ENCODE peak calls at places on chromosomes 6 and 20, in ten cellular contexts. P is osteoblast, J is bronchial epithelial cell, U is thoracic aorta, Y is neural crest cell, T is coronary artery, C is AG04449, L is A549, Z is progenitor cell of endocrine pancreas, H is AG10803. F is an unnamed sample.

GRCh38 chr20:3203315-3204123 is 963 bp downstream of the DDRGK1 start:
- DNase-seq in U (no peak), J (no peak), Y (no peak), H (peak), P (peak), L (no peak), Z (no peak), C (no peak), T (no peak), F (peak)

GRCh38 chr20:64109390-64109747 is 2.0 kb upstream of the NPBWR2 start:
- DNase-seq in T (no peak), Y (no peak), Z (no peak), C (no peak), U (no peak), L (no peak), J (no peak), H (no peak), P (peak), F (no peak)

GRCh38 chr6:143700684-143701342 is 23.0 kb downstream of the PHACTR2 start:
- DNase-seq in P (peak), L (no peak), Y (no peak), T (no peak), J (no peak), C (peak), U (no peak), H (peak), Z (no peak), F (no peak)

GRCh38 chr6:156618600-156619205 is 158.5 kb upstream of the ARID1B start:
- DNase-seq in Z (no peak), J (no peak), H (no peak), Y (no peak), L (no peak), U (no peak), C (no peak), P (no peak), T (no peak), F (no peak)

GRCh38 chr6:139887275-139887674 is 512.8 kb upstream of the CITED2 start:
- DNase-seq in Y (no peak), T (no peak), C (no peak), Z (no peak), H (no peak), J (no peak), L (no peak), U (no peak), P (no peak), F (no peak)

GRCh38 chr6:163668061-163668426 is 253.5 kb downstream of the QKI start:
- DNase-seq in Y (no peak), J (no peak), H (no peak), P (no peak), U (no peak), L (no peak), Z (no peak), C (no peak), T (no peak), F (no peak)

GRCh38 chr20:15814903-15815302 is 758.3 kb downstream of the KIF16B start:
- DNase-seq in U (no peak), J (peak), P (peak), Z (no peak), T (no peak), L (no peak), C (no peak), Y (no peak), H (peak), F (peak)

GRCh38 chr20:41135187-41135887 is 2.0 kb upstream of the PLCG1 start:
- DNase-seq in H (no peak), C (no peak), U (no peak), T (no peak), Y (peak), L (peak), J (peak), Z (peak), P (peak), F (peak)

GRCh38 chr6:13422601-13423247 is 64.7 kb downstream of the GFOD1 start:
- DNase-seq in Y (no peak), U (no peak), P (no peak), T (no peak), C (no peak), J (no peak), Z (no peak), L (no peak), H (peak), F (no peak)

GRCh38 chr6:11714116-11714797 is 64.3 kb downstream of the ADTRP start:
- DNase-seq in J (no peak), Y (no peak), P (peak), U (no peak), Z (no peak), H (no peak), L (no peak), T (no peak), C (no peak), F (no peak)

GRCh38 chr20:62437430-62437829 is 10.1 kb upstream of the RBBP8NL start:
- DNase-seq in J (no peak), Y (no peak), Z (no peak), T (no peak), C (no peak), U (no peak), H (no peak), L (no peak), P (no peak), F (no peak)

GRCh38 chr6:98054453-98054852 is 771.4 kb upstream of the MMS22L start:
- DNase-seq in C (no peak), T (no peak), J (peak), Y (no peak), Z (no peak), L (no peak), U (no peak), H (no peak), P (no peak), F (no peak)

GRCh38 chr20:56519551-56519950 is 5.0 kb upstream of the FAM209A start:
- DNase-seq in C (no peak), P (no peak), J (no peak), Z (no peak), H (no peak), T (no peak), L (no peak), Y (no peak), U (no peak), F (no peak)

GRCh38 chr6:15312500-15312899 is 66.6 kb downstream of the JARID2 start:
- DNase-seq in C (no peak), P (peak), T (no peak), L (no peak), Z (no peak), J (peak), U (no peak), Y (no peak), H (no peak), F (no peak)

GRCh38 chr6:15623282-15624116 is 39.3 kb downstream of the DTNBP1 start:
- DNase-seq in T (no peak), Y (no peak), C (no peak), U (no peak), P (no peak), H (peak), Z (no peak), J (peak), L (peak), F (peak)

GRCh38 chr20:20920433-20920832 is 185.7 kb downstream of the LINC00237 start:
- DNase-seq in C (no peak), T (no peak), U (no peak), J (no peak), L (no peak), H (no peak), Y (no peak), P (no peak), Z (no peak), F (no peak)

GRCh38 chr6:30767158-30767943 is 23.0 kb upstream of the IER3 start:
- DNase-seq in T (no peak), L (no peak), Z (no peak), P (no peak), U (no peak), H (no peak), C (no peak), Y (no peak), J (no peak), F (no peak)

GRCh38 chr20:23142162-23143050 is 56.3 kb upstream of the CD93 start:
- DNase-seq in Z (no peak), L (no peak), T (no peak), C (no peak), Y (no peak), H (no peak), U (no peak), J (peak), P (no peak), F (no peak)

GRCh38 chr6:100453701-100454521 is 10.8 kb downstream of the SIM1 start:
- DNase-seq in J (no peak), P (peak), Y (no peak), H (no peak), T (no peak), L (no peak), U (no peak), C (no peak), Z (peak), F (no peak)

GRCh38 chr6:149918151-149918905 is 4.6 kb downstream of the RAET1G start:
- DNase-seq in U (no peak), L (no peak), J (no peak), T (peak), Z (no peak), H (no peak), C (no peak), P (no peak), Y (no peak), F (no peak)

GRCh38 chr6:26305097-26305841 is 59.7 kb upstream of the BTN3A2 start:
- DNase-seq in U (no peak), C (no peak), Z (no peak), P (no peak), H (peak), Y (peak), J (peak), L (no peak), T (no peak), F (peak)

GRCh38 chr20:63973636-63974401 is 4.1 kb upstream of the ZNF512B start:
- DNase-seq in P (peak), Y (peak), L (peak), C (no peak), U (no peak), Z (peak), T (peak), H (peak), J (peak), F (peak)

GRCh38 chr6:53794073-53794719 is 609 bp upstream of the LRRC1 start:
- DNase-seq in P (peak), Z (peak), C (no peak), Y (peak), J (peak), U (no peak), L (peak), H (peak), T (peak), F (peak)

GRCh38 chr6:158064725-158065251 is 83.1 kb downstream of the SYNJ2 start:
- DNase-seq in Y (no peak), J (no peak), L (no peak), H (no peak), Z (no peak), C (no peak), T (peak), P (peak), U (no peak), F (no peak)

GRCh38 chr20:34709836-34710567 is 5.9 kb downstream of the TP53INP2 start:
- DNase-seq in Z (peak), Y (peak), T (peak), C (no peak), J (peak), H (peak), P (peak), U (no peak), L (peak), F (peak)

GRCh38 chr6:40320441-40320840 is 266.7 kb downstream of the LRFN2 start:
- DNase-seq in Z (no peak), C (no peak), H (no peak), L (no peak), Y (no peak), J (no peak), T (no peak), P (peak), U (no peak), F (no peak)

GRCh38 chr6:87702589-87702945 is 534 bp upstream of the AKIRIN2 start:
- DNase-seq in P (no peak), Y (no peak), U (no peak), Z (no peak), H (peak), T (no peak), J (peak), C (no peak), L (no peak), F (peak)

GRCh38 chr6:87699576-87699975 is 2.5 kb downstream of the AKIRIN2 start:
- DNase-seq in T (no peak), U (no peak), Z (no peak), P (no peak), J (no peak), Y (no peak), C (no peak), L (no peak), H (no peak), F (no peak)

GRCh38 chr6:87701676-87702588 is at the start of gene AKIRIN2:
- DNase-seq in U (peak), L (peak), Z (peak), Y (peak), T (peak), J (peak), P (peak), C (peak), H (peak), F (peak)

GRCh38 chr6:87700351-87700728 is 1.7 kb downstream of the AKIRIN2 start:
- DNase-seq in L (no peak), C (no peak), U (no peak), P (no peak), J (no peak), Z (no peak), T (no peak), H (no peak), Y (no peak), F (no peak)

GRCh38 chr6:87700729-87701675 is 1.0 kb downstream of the AKIRIN2 start:
- DNase-seq in C (no peak), L (peak), H (peak), J (peak), Y (peak), P (no peak), Z (peak), T (peak), U (no peak), F (peak)
- TF ChIP-seq CTCF in C (peak), L (no peak), H (peak), J (peak), Y (no peak), P (no peak), Z (no peak), T (no peak), U (no peak), F (no peak)

GRCh38 chr6:48449002-48449401 is 338.0 kb upstream of the PTCHD4 start:
- DNase-seq in L (no peak), P (no peak), U (no peak), T (no peak), H (no peak), C (no peak), J (peak), Y (no peak), Z (no peak), F (no peak)
- TF ChIP-seq CTCF in L (no peak), P (peak), U (no peak), T (no peak), H (no peak), C (peak), J (no peak), Y (no peak), Z (no peak), F (peak)

DNA sequence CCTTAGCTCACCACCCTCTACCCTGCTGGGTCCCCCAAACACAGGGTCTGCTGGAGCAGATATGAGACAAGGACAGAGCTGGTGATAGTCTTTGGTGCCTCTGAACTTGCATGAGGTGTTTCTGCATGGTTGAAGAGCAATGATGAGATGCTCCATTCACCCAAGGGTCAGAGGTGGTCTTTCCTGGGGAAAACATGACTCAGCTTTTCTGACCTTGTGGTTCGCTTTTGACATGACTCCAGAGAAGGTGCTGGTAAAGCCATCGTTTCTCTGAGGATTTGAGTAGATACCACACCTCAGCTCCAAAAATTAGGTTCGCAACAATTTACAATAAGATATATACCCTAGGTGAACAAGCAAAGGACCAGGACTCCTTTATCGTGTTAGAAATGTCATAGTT is 304.8 kb downstream of the DHX35 start:
- DNase-seq in L (no peak), C (no peak), H (no peak), J (no peak), Z (no peak), U (no peak), P (no peak), Y (no peak), T (no peak), F (no peak)
- TF ChIP-seq CTCF in L (no peak), C (no peak), H (no peak), J (no peak), Z (no peak), U (no peak), P (no peak), Y (no peak), T (no peak), F (no peak)

GRCh38 chr6:166671434-166672061 is 44.5 kb upstream of the RPS6KA2 start:
- DNase-seq in Z (no peak), C (no peak), L (no peak), H (no peak), T (no peak), J (no peak), Y (no peak), U (no peak), P (peak), F (no peak)
- TF ChIP-seq CTCF in Z (no peak), C (no peak), L (no peak), H (no peak), T (no peak), J (no peak), Y (no peak), U (no peak), P (no peak), F (no peak)

GRCh38 chr6:152701863-152702401 is 4.2 kb downstream of the MYCT1 start:
- DNase-seq in U (no peak), H (no peak), Z (no peak), Y (no peak), L (no peak), T (no peak), P (peak), C (no peak), J (no peak), F (no peak)

GRCh38 chr6:152697634-152698033 is at the start of gene MYCT1:
- DNase-seq in H (no peak), P (no peak), C (no peak), T (no peak), L (no peak), Z (no peak), Y (no peak), J (no peak), U (no peak), F (no peak)

GRCh38 chr6:152698692-152699091 is 995 bp downstream of the MYCT1 start:
- DNase-seq in L (no peak), Y (no peak), P (no peak), H (no peak), C (no peak), U (no peak), J (no peak), Z (no peak), T (no peak), F (no peak)

GRCh38 chr6:152700427-152700826 is 2.7 kb downstream of the MYCT1 start:
- DNase-seq in U (no peak), T (no peak), J (no peak), C (no peak), H (no peak), P (no peak), L (no peak), Z (no peak), Y (no peak), F (no peak)

GRCh38 chr6:152701081-152701862 is 3.6 kb downstream of the MYCT1 start:
- DNase-seq in Z (no peak), P (no peak), L (no peak), J (no peak), U (no peak), H (peak), C (no peak), T (no peak), Y (no peak), F (no peak)
- TF ChIP-seq CTCF in Z (no peak), P (peak), L (peak), J (no peak), U (no peak), H (peak), C (no peak), T (no peak), Y (no peak), F (no peak)

GRCh38 chr6:7652957-7653356 is 63.0 kb downstream of the SNRNP48 start:
- DNase-seq in C (no peak), H (no peak), L (no peak), P (no peak), J (no peak), Z (no peak), U (no peak), Y (no peak), T (no peak), F (no peak)
- TF ChIP-seq CTCF in C (no peak), H (no peak), L (no peak), P (no peak), J (no peak), Z (no peak), U (no peak), Y (no peak), T (no peak), F (no peak)

GRCh38 chr6:34510299-34510698 is 44.4 kb downstream of the PACSIN1 start:
- DNase-seq in L (no peak), U (no peak), P (no peak), Y (no peak), J (no peak), H (no peak), Z (no peak), C (no peak), T (no peak), F (no peak)

GRCh38 chr6:34513628-34514027 is 42.5 kb downstream of the SPDEF start:
- DNase-seq in U (no peak), Z (no peak), P (no peak), C (no peak), H (no peak), L (no peak), Y (no peak), J (no peak), T (no peak), F (no peak)

GRCh38 chr6:34511214-34511922 is 44.8 kb downstream of the SPDEF start:
- DNase-seq in P (peak), Z (no peak), T (no peak), L (no peak), H (no peak), J (no peak), C (no peak), Y (no peak), U (no peak), F (no peak)

GRCh38 chr6:34512738-34513115 is 43.4 kb downstream of the SPDEF start:
- DNase-seq in Y (no peak), U (no peak), Z (no peak), P (peak), J (no peak), C (no peak), T (no peak), L (no peak), H (peak), F (no peak)

GRCh38 chr6:34511923-34512737 is 44.0 kb downstream of the SPDEF start:
- DNase-seq in P (no peak), Y (no peak), C (no peak), H (no peak), L (no peak), T (no peak), Z (no peak), U (no peak), J (no peak), F (no peak)
- TF ChIP-seq CTCF in P (no peak), Y (no peak), C (no peak), H (no peak), L (no peak), T (no peak), Z (no peak), U (no peak), J (no peak), F (no peak)

DNA sequence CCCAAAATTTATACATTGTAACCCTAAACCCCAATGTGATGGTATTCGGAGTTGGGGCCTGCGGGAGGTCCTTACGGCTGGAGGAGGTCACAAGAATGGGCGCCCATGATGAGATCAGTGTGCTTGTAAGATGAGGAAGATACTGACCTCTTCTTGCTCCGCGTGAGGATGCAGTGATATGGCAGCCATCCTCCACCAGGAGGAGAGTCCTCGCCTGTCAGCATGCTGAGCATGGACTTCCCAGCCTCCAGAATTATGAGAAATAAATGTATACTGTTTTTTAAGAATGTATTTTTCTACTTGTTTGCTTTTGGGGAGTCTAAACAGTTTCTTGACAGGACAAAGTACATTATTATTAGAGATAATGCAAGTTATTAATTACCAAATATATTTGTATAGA is 8.7 kb upstream of the SYNDIG1 start:
- DNase-seq in J (no peak), L (no peak), T (no peak), P (no peak), C (no peak), U (no peak), Z (no peak), H (no peak), Y (no peak), F (no peak)
- TF ChIP-seq CTCF in J (no peak), L (no peak), T (no peak), P (peak), C (no peak), U (no peak), Z (no peak), H (no peak), Y (peak), F (no peak)

DNA sequence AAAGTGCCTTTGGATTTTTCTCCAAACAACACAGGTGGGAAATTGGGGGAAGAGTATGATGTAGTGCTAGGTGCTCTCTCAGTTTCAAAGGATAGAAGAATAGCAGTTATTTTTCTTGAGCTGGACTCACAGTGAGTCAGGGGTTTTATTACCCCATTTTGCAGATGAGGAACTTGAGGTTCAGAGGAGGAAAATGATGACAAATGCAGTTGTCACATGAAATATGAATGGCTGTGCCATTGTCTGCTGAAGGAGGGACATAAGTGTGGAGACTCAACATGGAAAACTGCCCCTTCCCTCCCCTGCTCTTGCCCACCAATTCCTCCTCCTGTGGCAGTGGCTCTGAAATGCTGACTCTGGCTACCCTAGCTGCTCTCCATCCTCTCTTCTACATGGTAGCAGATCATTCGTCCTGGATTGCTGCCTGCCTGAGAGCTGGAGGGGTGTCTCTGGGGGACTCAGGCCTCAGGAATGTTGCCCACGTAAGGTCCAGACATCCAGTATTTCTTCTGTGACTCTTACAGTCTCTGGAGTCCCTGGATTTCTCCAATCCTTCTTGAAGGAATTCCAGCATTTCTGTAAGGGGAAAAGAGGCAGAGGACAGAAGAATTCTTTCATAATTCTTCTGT is 37.6 kb upstream of the EPB41L1 start:
- DNase-seq in J (peak), L (no peak), U (no peak), H (peak), T (no peak), C (peak), Y (no peak), Z (no peak), P (peak), F (no peak)
- TF ChIP-seq CTCF in J (no peak), L (no peak), U (no peak), H (no peak), T (no peak), C (no peak), Y (no peak), Z (no peak), P (no peak), F (no peak)